ENCODE peak calls at places on chromosomes 2 and 18, in eight cellular contexts. E is NCI-H1092 treated with DMSO at 0.1 percent for 48 hours; U is activated CD8-positive, alpha-beta memory T cell treated with anti-CD3 and anti-CD28 coated beads, Interleukin-2, amount 10 ng/mL, durations not matched to agents 7 days and 5 days; L is RWPE1; S is GM23248; H is activated CD4-positive, alpha-beta memory T cell treated with anti-CD3 and anti-CD28 coated beads for 36 hours; Z is uterus; D is endothelial cell of umbilical vein. C is an unnamed sample.

GRCh38 chr2:65299246-65299645 is 71.6 kb downstream of the ACTR2 start:
- DNase-seq in E (no peak), U (peak; percentile 68), L (no peak), S (peak; percentile 67), H (peak; percentile 84), Z (no peak), D (no peak), C (no peak)

GRCh38 chr2:8510519-8510918 is 171.3 kb upstream of the ID2 start:
- DNase-seq in E (peak; percentile 21), U (no peak), L (no peak), S (no peak), H (no peak), Z (no peak), D (no peak), C (no peak)

GRCh38 chr2:26164641-26165211 is 8.2 kb upstream of the GAREM2 start:
- DNase-seq in E (no peak), U (peak; percentile 30), L (no peak), S (no peak), H (no peak), Z (no peak), D (no peak), C (no peak)

GRCh38 chr2:23698733-23699391 is 228.1 kb downstream of the ATAD2B start:
- DNase-seq in E (no peak), U (no peak), L (no peak), S (no peak), H (no peak), Z (no peak), D (peak; percentile 30), C (peak; percentile 13)

GRCh38 chr2:64698668-64699444 is 45.1 kb upstream of the SERTAD2 start:
- DNase-seq in E (no peak), U (no peak), L (peak; percentile 63), S (peak; percentile 94), H (no peak), Z (no peak), D (peak; percentile 82), C (no peak)

GRCh38 chr18:31245820-31246219 is 72.1 kb upstream of the DSG1 start:
- DNase-seq in E (no peak), U (no peak), L (no peak), S (no peak), H (no peak), Z (no peak), D (no peak), C (no peak)

GRCh38 chr18:47448956-47449355 is 197.5 kb upstream of the SKOR2 start:
- DNase-seq in E (no peak), U (no peak), L (no peak), S (no peak), H (no peak), Z (no peak), D (no peak), C (no peak)

GRCh38 chr2:191617589-191617988 is 60.3 kb upstream of the NABP1 start:
- DNase-seq in E (no peak), U (peak; percentile 65), L (no peak), S (no peak), H (peak; percentile 61), Z (no peak), D (no peak), C (no peak)

GRCh38 chr18:7987284-7987976 is 420.3 kb downstream of the PTPRM start:
- DNase-seq in E (no peak), U (no peak), L (peak; percentile 20), S (peak; percentile 82), H (no peak), Z (no peak), D (peak; percentile 32), C (no peak)

GRCh38 chr18:62069556-62069955 is 117.3 kb downstream of the PIGN start:
- DNase-seq in E (no peak), U (no peak), L (no peak), S (no peak), H (no peak), Z (no peak), D (no peak), C (no peak)

GRCh38 chr2:39665811-39666488 is at the start of gene TMEM178A:
- DNase-seq in E (peak; percentile 29), U (no peak), L (no peak), S (peak; percentile 32), H (no peak), Z (no peak), D (no peak), C (no peak)

GRCh38 chr2:215573495-215573894 is 137.6 kb upstream of the FN1 start:
- DNase-seq in E (no peak), U (no peak), L (no peak), S (peak; percentile 59), H (no peak), Z (no peak), D (no peak), C (no peak)

GRCh38 chr2:348517-348916 is 60.6 kb upstream of the ALKAL2 start:
- DNase-seq in E (no peak), U (no peak), L (no peak), S (no peak), H (no peak), Z (no peak), D (no peak), C (peak; percentile 33)

GRCh38 chr2:172606285-172606684 is 50.4 kb downstream of the PDK1 start:
- DNase-seq in E (no peak), U (no peak), L (no peak), S (peak; percentile 55), H (no peak), Z (no peak), D (no peak), C (no peak)

GRCh38 chr2:191350826-191351225 is 105.6 kb downstream of the MYO1B start:
- DNase-seq in E (no peak), U (no peak), L (no peak), S (peak; percentile 66), H (no peak), Z (no peak), D (no peak), C (no peak)

GRCh38 chr2:200797242-200797770 is 14.4 kb upstream of the BZW1 start:
- DNase-seq in E (no peak), U (no peak), L (no peak), S (peak; percentile 53), H (no peak), Z (peak; percentile 21), D (no peak), C (peak; percentile 45)

GRCh38 chr2:191240871-191241270 is 4.3 kb upstream of the MYO1B start:
- DNase-seq in E (no peak), U (no peak), L (no peak), S (no peak), H (no peak), Z (no peak), D (no peak), C (no peak)

GRCh38 chr2:70181363-70181956 is 9.4 kb downstream of the C2orf42 start:
- DNase-seq in E (no peak), U (peak; percentile 43), L (no peak), S (no peak), H (no peak), Z (no peak), D (no peak), C (no peak)

GRCh38 chr2:171008550-171009205 is 79.6 kb downstream of the GORASP2 start:
- DNase-seq in E (no peak), U (no peak), L (no peak), S (no peak), H (no peak), Z (no peak), D (no peak), C (no peak)

GRCh38 chr2:9909106-9909505 is 42.4 kb upstream of the GRHL1 start:
- DNase-seq in E (no peak), U (no peak), L (no peak), S (peak; percentile 29), H (no peak), Z (no peak), D (no peak), C (no peak)

GRCh38 chr2:127796389-127796788 is 14.6 kb downstream of the WDR33 start:
- DNase-seq in E (no peak), U (no peak), L (no peak), S (no peak), H (no peak), Z (no peak), D (peak; percentile 6), C (no peak)

GRCh38 chr18:39840406-39840805 is 2114.6 kb upstream of the PIK3C3 start:
- DNase-seq in E (no peak), U (no peak), L (no peak), S (peak; percentile 52), H (no peak), Z (no peak), D (peak; percentile 69), C (no peak)

GRCh38 chr2:156909983-156910382 is 347.5 kb upstream of the GALNT5 start:
- DNase-seq in E (no peak), U (no peak), L (no peak), S (no peak), H (no peak), Z (no peak), D (no peak), C (no peak)

GRCh38 chr2:144083211-144083610 is 436.7 kb downstream of the ZEB2 start:
- DNase-seq in E (no peak), U (no peak), L (peak; percentile 42), S (peak; percentile 94), H (no peak), Z (no peak), D (no peak), C (no peak)

GRCh38 chr2:47346-48218 is 1.3 kb upstream of the FAM110C start:
- DNase-seq in E (no peak), U (no peak), L (no peak), S (no peak), H (no peak), Z (peak; percentile 44), D (no peak), C (no peak)

GRCh38 chr2:39881494-39881893 is 102.4 kb upstream of the THUMPD2 start:
- DNase-seq in E (no peak), U (no peak), L (no peak), S (peak; percentile 45), H (no peak), Z (no peak), D (no peak), C (no peak)

GRCh38 chr2:218898109-218898878 is 17.6 kb downstream of the WNT10A start:
- DNase-seq in E (no peak), U (peak; percentile 84), L (peak; percentile 65), S (peak; percentile 78), H (peak; percentile 88), Z (peak; percentile 35), D (peak; percentile 35), C (peak; percentile 54)

GRCh38 chr2:26461601-26462023 is 16.3 kb downstream of the OTOF start:
- DNase-seq in E (no peak), U (no peak), L (no peak), S (no peak), H (no peak), Z (no peak), D (no peak), C (peak; percentile 58)

GRCh38 chr2:238669046-238669445 is 178.8 kb upstream of the TWIST2 start:
- DNase-seq in E (no peak), U (no peak), L (no peak), S (no peak), H (no peak), Z (no peak), D (no peak), C (no peak)

GRCh38 chr2:14417586-14417985 is 214.9 kb upstream of the LRATD1 start:
- DNase-seq in E (no peak), U (no peak), L (no peak), S (no peak), H (no peak), Z (no peak), D (no peak), C (no peak)

GRCh38 chr2:26203091-26203490 is 30.2 kb downstream of the GAREM2 start:
- DNase-seq in E (no peak), U (no peak), L (no peak), S (no peak), H (no peak), Z (no peak), D (no peak), C (no peak)

GRCh38 chr2:134774786-134775641 is 56.2 kb upstream of the TMEM163 start:
- DNase-seq in E (peak; percentile 9), U (no peak), L (peak; percentile 52), S (peak; percentile 30), H (no peak), Z (no peak), D (no peak), C (no peak)

GRCh38 chr2:70367722-70368323 is 66.0 kb upstream of the FAM136A start:
- DNase-seq in E (no peak), U (no peak), L (peak; percentile 47), S (peak; percentile 80), H (no peak), Z (no peak), D (no peak), C (no peak)